ENCODE peak calls at places on chromosomes 7 and 10, in four cellular contexts. One of them, this sample, is unnamed.

GRCh38 chr10:102335184-102335583 is 60.3 kb upstream of the NFKB2 start:
- DNase-seq in heart left ventricle: no peak
- DNase-seq in thoracic aorta: no peak
- DNase-seq in body of pancreas: peak; percentile 34
- DNase-seq in this sample: no peak

GRCh38 chr10:92238586-92239098 is 52.2 kb downstream of the CPEB3 start:
- DNase-seq in heart left ventricle: no peak
- DNase-seq in thoracic aorta: no peak
- DNase-seq in body of pancreas: peak; percentile 64
- DNase-seq in this sample: peak; percentile 57

GRCh38 chr7:148045521-148045920 is 545.0 kb upstream of the C7orf33 start:
- DNase-seq in heart left ventricle: no peak
- DNase-seq in thoracic aorta: no peak
- DNase-seq in body of pancreas: no peak
- DNase-seq in this sample: no peak

GRCh38 chr7:36871863-36872262 is 147.6 kb upstream of the AOAH start:
- DNase-seq in heart left ventricle: no peak
- DNase-seq in thoracic aorta: no peak
- DNase-seq in body of pancreas: no peak
- DNase-seq in this sample: no peak

GRCh38 chr10:100723180-100723579 is 22.2 kb upstream of the PAX2 start:
- DNase-seq in heart left ventricle: no peak
- DNase-seq in thoracic aorta: no peak
- DNase-seq in body of pancreas: no peak
- DNase-seq in this sample: peak; percentile 29

GRCh38 chr7:147423875-147424274 is 1166.7 kb upstream of the C7orf33 start:
- DNase-seq in heart left ventricle: no peak
- DNase-seq in thoracic aorta: no peak
- DNase-seq in body of pancreas: no peak
- DNase-seq in this sample: no peak

GRCh38 chr10:100829103-100829870 is 83.5 kb upstream of the SLF2 start:
- DNase-seq in heart left ventricle: no peak
- DNase-seq in thoracic aorta: no peak
- DNase-seq in body of pancreas: peak; percentile 20
- DNase-seq in this sample: no peak

GRCh38 chr7:70458195-70458695 is 673.7 kb upstream of the GALNT17 start:
- DNase-seq in heart left ventricle: peak; percentile 8
- DNase-seq in thoracic aorta: no peak
- DNase-seq in body of pancreas: no peak
- DNase-seq in this sample: no peak

GRCh38 chr10:44184633-44185314 is 200.1 kb downstream of the CXCL12 start:
- DNase-seq in heart left ventricle: no peak
- DNase-seq in thoracic aorta: no peak
- DNase-seq in body of pancreas: no peak
- DNase-seq in this sample: no peak

GRCh38 chr7:2537981-2538851 is 17.1 kb downstream of the BRAT1 start:
- DNase-seq in heart left ventricle: peak; percentile 10
- DNase-seq in thoracic aorta: peak; percentile 1
- DNase-seq in body of pancreas: no peak
- DNase-seq in this sample: peak; percentile 46

GRCh38 chr7:119936876-119937275 is 336.1 kb upstream of the KCND2 start:
- DNase-seq in heart left ventricle: no peak
- DNase-seq in thoracic aorta: no peak
- DNase-seq in body of pancreas: no peak
- DNase-seq in this sample: no peak

GRCh38 chr10:132131581-132132250 is 55.0 kb upstream of the DPYSL4 start:
- DNase-seq in heart left ventricle: no peak
- DNase-seq in thoracic aorta: no peak
- DNase-seq in body of pancreas: no peak
- DNase-seq in this sample: no peak

GRCh38 chr7:125279956-125280355 is 350.3 kb upstream of the POT1 start:
- DNase-seq in heart left ventricle: no peak
- DNase-seq in thoracic aorta: no peak
- DNase-seq in body of pancreas: no peak
- DNase-seq in this sample: no peak

GRCh38 chr7:100632951-100633717 is 8.2 kb downstream of the TFR2 start:
- DNase-seq in heart left ventricle: peak; percentile 27
- DNase-seq in thoracic aorta: no peak
- DNase-seq in body of pancreas: peak; percentile 52
- DNase-seq in this sample: peak; percentile 83

GRCh38 chr10:93894516-93895378 is 969 bp downstream of the SLC35G1 start:
- DNase-seq in heart left ventricle: no peak
- DNase-seq in thoracic aorta: no peak
- DNase-seq in body of pancreas: no peak
- DNase-seq in this sample: no peak

GRCh38 chr10:17710181-17710580 is 41.8 kb upstream of the TMEM236 start:
- DNase-seq in heart left ventricle: no peak
- DNase-seq in thoracic aorta: no peak
- DNase-seq in body of pancreas: no peak
- DNase-seq in this sample: no peak

GRCh38 chr10:78247821-78248220 is 214.2 kb downstream of the RPS24 start:
- DNase-seq in heart left ventricle: no peak
- DNase-seq in thoracic aorta: no peak
- DNase-seq in body of pancreas: no peak
- DNase-seq in this sample: no peak

GRCh38 chr10:132786529-132787252 is 744 bp upstream of the NKX6-2 start:
- DNase-seq in heart left ventricle: no peak
- DNase-seq in thoracic aorta: no peak
- DNase-seq in body of pancreas: no peak
- DNase-seq in this sample: no peak

GRCh38 chr7:48182736-48183369 is 11.6 kb downstream of the ABCA13 start:
- DNase-seq in heart left ventricle: no peak
- DNase-seq in thoracic aorta: no peak
- DNase-seq in body of pancreas: no peak
- DNase-seq in this sample: no peak

GRCh38 chr10:80500572-80501380 is 36.9 kb upstream of the SH2D4B start:
- DNase-seq in heart left ventricle: peak; percentile 73
- DNase-seq in thoracic aorta: no peak
- DNase-seq in body of pancreas: no peak
- DNase-seq in this sample: no peak
- H3K4me1 ChIP-seq in heart left ventricle: peaks cover 92% of the 10 kb centered on the region
- H3K4me1 ChIP-seq in thoracic aorta: peaks cover 47% of the 10 kb centered on the region
- H3K4me1 ChIP-seq in body of pancreas: peaks cover 84% of the 10 kb centered on the region
- H3K4me1 ChIP-seq in this sample: peaks cover 68% of the 10 kb centered on the region

GRCh38 chr7:45918556-45918955 is 2.5 kb downstream of the IGFBP3 start:
- DNase-seq in heart left ventricle: no peak
- DNase-seq in thoracic aorta: no peak
- DNase-seq in body of pancreas: no peak
- DNase-seq in this sample: no peak

GRCh38 chr7:45915606-45916005 is 5.5 kb downstream of the IGFBP3 start:
- DNase-seq in heart left ventricle: no peak
- DNase-seq in thoracic aorta: no peak
- DNase-seq in body of pancreas: no peak
- DNase-seq in this sample: no peak

GRCh38 chr7:45919231-45919825 is 1.7 kb downstream of the IGFBP3 start:
- DNase-seq in heart left ventricle: no peak
- DNase-seq in thoracic aorta: no peak
- DNase-seq in body of pancreas: no peak
- DNase-seq in this sample: no peak

GRCh38 chr7:45917064-45917463 is 4.0 kb downstream of the IGFBP3 start:
- DNase-seq in heart left ventricle: no peak
- DNase-seq in thoracic aorta: no peak
- DNase-seq in body of pancreas: no peak
- DNase-seq in this sample: no peak

GRCh38 chr7:45917658-45918057 is 3.4 kb downstream of the IGFBP3 start:
- DNase-seq in heart left ventricle: peak; percentile 83
- DNase-seq in thoracic aorta: no peak
- DNase-seq in body of pancreas: peak; percentile 81
- DNase-seq in this sample: peak; percentile 86
- H3K4me3 ChIP-seq in heart left ventricle: peak overlapping the region; percentile 69
- H3K4me3 ChIP-seq in thoracic aorta: peak overlapping the region; percentile 55
- H3K4me3 ChIP-seq in body of pancreas: no peak overlapping the region
- H3K4me3 ChIP-seq in this sample: no peak overlapping the region

GRCh38 chr10:59719374-59719773 is 9.7 kb upstream of the SLC16A9 start:
- DNase-seq in heart left ventricle: no peak
- DNase-seq in thoracic aorta: no peak
- DNase-seq in body of pancreas: no peak
- DNase-seq in this sample: no peak

GRCh38 chr10:59720377-59720776 is 10.7 kb upstream of the SLC16A9 start:
- DNase-seq in heart left ventricle: no peak
- DNase-seq in thoracic aorta: no peak
- DNase-seq in body of pancreas: no peak
- DNase-seq in this sample: no peak

DNA sequence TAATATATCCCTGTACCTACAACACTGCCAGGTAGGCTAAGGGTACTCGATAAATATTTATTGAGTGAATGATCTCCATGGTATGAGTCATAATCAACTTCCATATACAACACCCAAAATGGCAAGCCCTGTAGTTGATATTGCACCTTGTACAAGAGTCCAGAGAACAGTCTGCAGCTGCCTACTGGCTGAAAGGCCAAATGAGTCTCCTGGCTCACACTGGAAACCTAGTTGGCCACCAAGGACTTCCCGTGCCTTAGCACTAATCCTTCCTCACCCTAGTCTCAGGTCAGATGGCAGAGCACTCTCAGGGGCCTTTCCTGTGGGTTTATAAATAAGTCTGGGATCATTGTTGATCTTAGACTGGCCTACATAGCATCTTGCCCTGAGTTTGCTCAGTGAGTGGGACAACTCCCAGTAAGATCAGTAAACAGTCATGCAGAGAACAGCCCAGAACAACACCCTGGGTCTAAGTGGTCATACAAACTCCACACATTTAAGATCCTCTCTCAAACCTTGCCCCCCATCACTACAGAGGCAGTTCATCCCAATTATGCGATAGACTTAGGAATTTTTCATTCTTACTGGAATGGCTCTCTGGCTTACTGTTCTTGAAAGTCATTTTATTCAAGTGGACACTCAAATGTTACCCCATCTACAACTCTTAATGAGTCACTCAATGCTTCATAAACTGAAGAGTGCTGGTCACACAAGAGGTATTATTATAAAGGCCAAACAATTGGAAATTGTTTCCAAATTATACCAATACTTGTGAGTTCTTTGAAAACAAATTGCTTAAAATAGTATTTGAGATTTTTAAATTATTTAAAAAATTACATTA is 14.7 kb upstream of the SLC16A9 start:
- DNase-seq in heart left ventricle: no peak
- DNase-seq in thoracic aorta: no peak
- DNase-seq in body of pancreas: no peak
- DNase-seq in this sample: peak; percentile 76
- TF ChIP-seq CTCF in heart left ventricle: no peak
- TF ChIP-seq CTCF in thoracic aorta: no peak
- TF ChIP-seq CTCF in body of pancreas: no peak
- TF ChIP-seq CTCF in this sample: peak; percentile 9

GRCh38 chr7:68858497-68858896 is 739.8 kb upstream of the AUTS2 start:
- DNase-seq in heart left ventricle: no peak
- DNase-seq in thoracic aorta: no peak
- DNase-seq in body of pancreas: no peak
- DNase-seq in this sample: no peak
- H3K4me1 ChIP-seq in heart left ventricle: no peaks in the 10 kb centered on the region
- H3K4me1 ChIP-seq in thoracic aorta: no peaks in the 10 kb centered on the region
- H3K4me1 ChIP-seq in body of pancreas: no peaks in the 10 kb centered on the region
- H3K4me1 ChIP-seq in this sample: no peaks in the 10 kb centered on the region

This sample was measured in Peyer's patch.